ENCODE peak calls at places on chromosomes 1 and 21, in eight cellular contexts. I is Daoy, W is HFFc6, T is T-cell, O is COR-L47, N is kidney glomerular epithelial cell, B is amygdala, D is GM04503. E is an unnamed sample.

GRCh38 chr1:25772164-25772563 is 27.8 kb upstream of the SELENON start:
- DNase-seq in I (no peak), D (no peak), O (no peak), N (no peak), T (no peak), W (no peak), B (no peak), E (no peak)

GRCh38 chr1:14516974-14517812 is 81.3 kb upstream of the KAZN start:
- DNase-seq in W (no peak), T (no peak), N (peak; percentile 55), B (no peak), O (no peak), D (peak; percentile 86), I (peak; percentile 88), E (no peak)

GRCh38 chr1:246195296-246195695 is 311.8 kb downstream of the SMYD3 start:
- DNase-seq in B (no peak), I (no peak), N (no peak), D (no peak), O (no peak), W (no peak), T (no peak), E (no peak)

GRCh38 chr1:87045757-87046422 is 131.5 kb downstream of the HS2ST1 start:
- DNase-seq in B (no peak), D (no peak), W (no peak), T (peak; percentile 65), O (no peak), N (no peak), I (no peak), E (no peak)

GRCh38 chr1:89779541-89779940 is 41.3 kb upstream of the LRRC8D start:
- DNase-seq in O (no peak), B (no peak), N (no peak), W (no peak), T (no peak), I (no peak), D (no peak), E (no peak)

GRCh38 chr1:233379869-233380438 is 52.4 kb downstream of the MAP3K21 start:
- DNase-seq in D (no peak), T (no peak), I (no peak), O (no peak), W (no peak), B (no peak), N (no peak), E (no peak)

GRCh38 chr1:17439250-17440073 is at the start of gene RCC2:
- DNase-seq in W (peak; percentile 71), N (peak; percentile 62), T (peak; percentile 70), O (peak; percentile 86), B (peak; percentile 24), I (peak; percentile 78), D (no peak), E (peak; percentile 85)

GRCh38 chr1:151036356-151036755 is at the start of gene BNIPL:
- DNase-seq in W (no peak), D (no peak), I (no peak), B (no peak), O (no peak), T (no peak), N (no peak), E (no peak)

GRCh38 chr1:167797005-167797404 is 75.2 kb downstream of the MPZL1 start:
- DNase-seq in N (peak; percentile 97), B (no peak), T (no peak), W (peak; percentile 97), O (no peak), D (peak; percentile 98), I (peak; percentile 91), E (peak; percentile 83)

GRCh38 chr21:36104306-36105300 is 30.3 kb upstream of the CBR3 start:
- DNase-seq in N (peak; percentile 83), B (peak; percentile 21), W (no peak), D (no peak), O (no peak), T (peak; percentile 34), I (no peak), E (no peak)

GRCh38 chr21:35086357-35086756 is 37.3 kb upstream of the RUNX1 start:
- DNase-seq in W (peak; percentile 67), T (no peak), O (no peak), B (no peak), I (peak; percentile 60), N (no peak), D (no peak), E (no peak)

GRCh38 chr1:39115271-39116110 is 89.0 kb upstream of the MACF1 start:
- DNase-seq in W (no peak), I (peak; percentile 55), T (no peak), N (peak; percentile 67), D (no peak), B (no peak), O (no peak), E (peak; percentile 51)

GRCh38 chr1:2929335-2929734 is 91.9 kb upstream of the ACTRT2 start:
- DNase-seq in I (no peak), T (no peak), O (no peak), B (no peak), N (no peak), D (no peak), W (no peak), E (no peak)

GRCh38 chr1:21468597-21468996 is 28.7 kb downstream of the NBPF3 start:
- DNase-seq in I (peak; percentile 44), W (peak; percentile 28), D (no peak), T (no peak), B (no peak), N (no peak), O (no peak), E (no peak)

GRCh38 chr1:17564458-17565393 is 25.2 kb downstream of the ARHGEF10L start:
- DNase-seq in I (peak; percentile 52), O (no peak), W (no peak), N (no peak), B (no peak), T (no peak), D (no peak), E (no peak)

GRCh38 chr1:53188099-53188498 is 8.5 kb upstream of the CPT2 start:
- DNase-seq in W (no peak), B (no peak), O (no peak), D (no peak), N (no peak), I (no peak), T (no peak), E (no peak)

GRCh38 chr1:23341829-23342697 is 2.0 kb downstream of the HNRNPR start:
- DNase-seq in D (no peak), W (no peak), N (no peak), O (no peak), T (no peak), B (no peak), I (no peak), E (no peak)

GRCh38 chr1:20179369-20180172 is 6.3 kb upstream of the UBXN10 start:
- DNase-seq in B (no peak), D (no peak), W (no peak), I (no peak), O (no peak), N (no peak), T (no peak), E (no peak)

GRCh38 chr1:115790846-115791245 is 22.3 kb upstream of the CASQ2 start:
- DNase-seq in D (no peak), O (no peak), W (no peak), B (no peak), N (no peak), T (no peak), I (no peak), E (no peak)

GRCh38 chr1:154863702-154864174 is 6.3 kb downstream of the KCNN3 start:
- DNase-seq in W (peak; percentile 71), I (peak; percentile 95), B (no peak), N (no peak), D (no peak), O (no peak), T (no peak), E (peak; percentile 42)

GRCh38 chr1:221741364-221741970 is 422 bp downstream of the DUSP10 start:
- DNase-seq in O (peak; percentile 27), B (no peak), I (peak; percentile 36), N (peak; percentile 65), T (no peak), D (no peak), W (peak; percentile 49), E (peak; percentile 48)

GRCh38 chr1:102834688-102835320 is 273.5 kb downstream of the COL11A1 start:
- DNase-seq in D (no peak), O (no peak), N (peak; percentile 19), I (no peak), B (no peak), W (peak; percentile 84), T (no peak), E (no peak)

GRCh38 chr1:150577557-150578277 is 1.7 kb downstream of the MCL1 start:
- DNase-seq in T (no peak), D (no peak), B (no peak), I (no peak), N (no peak), O (no peak), W (no peak), E (no peak)

GRCh38 chr1:44084998-44085675 is 33.5 kb upstream of the KLF17 start:
- DNase-seq in B (no peak), I (peak; percentile 69), O (no peak), N (peak; percentile 70), W (peak; percentile 65), T (no peak), D (peak; percentile 61), E (peak; percentile 51)

GRCh38 chr1:222283147-222283768 is 264.6 kb downstream of the HHIPL2 start:
- DNase-seq in N (peak; percentile 19), I (peak; percentile 51), O (no peak), T (no peak), D (peak; percentile 87), B (no peak), W (peak; percentile 83), E (peak; percentile 18)

GRCh38 chr1:179146476-179146875 is 64.6 kb downstream of the TOR3A start:
- DNase-seq in O (no peak), B (no peak), T (no peak), D (no peak), W (no peak), I (no peak), N (no peak), E (no peak)

E was measured in hepatic stellate cell.